ENCODE peak calls at places on chromosomes 13 and 19, in nine cellular contexts. W, P, T, Y, Q, L, K, O and N are unnamed samples.

GRCh38 chr19:7596191-7596937 is 701 bp downstream of the CAMSAP3 start:
- DNase-seq in O (no peak), K (no peak), T (no peak), L (no peak), Q (no peak), P (no peak), W (no peak), Y (no peak), N (no peak)

GRCh38 chr19:11023016-11023415 is 62.2 kb downstream of the SMARCA4 start:
- DNase-seq in Y (no peak), O (no peak), Q (no peak), K (no peak), W (no peak), L (no peak), P (no peak), T (no peak), N (no peak)

GRCh38 chr19:41521860-41522555 is 54.0 kb upstream of the CEACAM21 start:
- DNase-seq in P (peak; percentile 88), O (no peak), Y (no peak), T (no peak), W (no peak), K (no peak), Q (no peak), L (peak; percentile 5), N (no peak)

GRCh38 chr19:57664269-57665127 is 4.2 kb upstream of the ZSCAN4 start:
- DNase-seq in L (peak; percentile 72), Y (peak; percentile 31), K (no peak), P (peak; percentile 76), Q (peak; percentile 40), T (no peak), O (peak; percentile 16), W (no peak), N (no peak)

GRCh38 chr19:44640518-44640917 is 3.2 kb upstream of the PVR start:
- DNase-seq in K (no peak), T (no peak), P (no peak), W (no peak), O (peak; percentile 39), L (no peak), Y (peak; percentile 58), Q (no peak), N (no peak)

GRCh38 chr19:14432817-14433453 is at the start of gene PKN1:
- DNase-seq in L (peak; percentile 48), O (no peak), Y (no peak), K (no peak), Q (peak; percentile 66), T (no peak), P (peak; percentile 89), W (no peak), N (no peak)

GRCh38 chr19:29421186-29421525 is 104.6 kb upstream of the VSTM2B start:
- DNase-seq in O (no peak), K (no peak), Q (no peak), W (no peak), P (no peak), Y (no peak), L (no peak), T (no peak), N (no peak)

GRCh38 chr13:76038920-76039716 is 403.0 kb downstream of the LMO7 start:
- DNase-seq in L (no peak), K (no peak), O (no peak), T (no peak), P (no peak), Q (no peak), W (no peak), Y (no peak), N (no peak)

GRCh38 chr19:41535029-41535622 is 40.8 kb upstream of the CEACAM21 start:
- DNase-seq in K (peak; percentile 84), T (no peak), W (no peak), O (no peak), P (no peak), Q (no peak), Y (no peak), L (no peak), N (no peak)

DNA sequence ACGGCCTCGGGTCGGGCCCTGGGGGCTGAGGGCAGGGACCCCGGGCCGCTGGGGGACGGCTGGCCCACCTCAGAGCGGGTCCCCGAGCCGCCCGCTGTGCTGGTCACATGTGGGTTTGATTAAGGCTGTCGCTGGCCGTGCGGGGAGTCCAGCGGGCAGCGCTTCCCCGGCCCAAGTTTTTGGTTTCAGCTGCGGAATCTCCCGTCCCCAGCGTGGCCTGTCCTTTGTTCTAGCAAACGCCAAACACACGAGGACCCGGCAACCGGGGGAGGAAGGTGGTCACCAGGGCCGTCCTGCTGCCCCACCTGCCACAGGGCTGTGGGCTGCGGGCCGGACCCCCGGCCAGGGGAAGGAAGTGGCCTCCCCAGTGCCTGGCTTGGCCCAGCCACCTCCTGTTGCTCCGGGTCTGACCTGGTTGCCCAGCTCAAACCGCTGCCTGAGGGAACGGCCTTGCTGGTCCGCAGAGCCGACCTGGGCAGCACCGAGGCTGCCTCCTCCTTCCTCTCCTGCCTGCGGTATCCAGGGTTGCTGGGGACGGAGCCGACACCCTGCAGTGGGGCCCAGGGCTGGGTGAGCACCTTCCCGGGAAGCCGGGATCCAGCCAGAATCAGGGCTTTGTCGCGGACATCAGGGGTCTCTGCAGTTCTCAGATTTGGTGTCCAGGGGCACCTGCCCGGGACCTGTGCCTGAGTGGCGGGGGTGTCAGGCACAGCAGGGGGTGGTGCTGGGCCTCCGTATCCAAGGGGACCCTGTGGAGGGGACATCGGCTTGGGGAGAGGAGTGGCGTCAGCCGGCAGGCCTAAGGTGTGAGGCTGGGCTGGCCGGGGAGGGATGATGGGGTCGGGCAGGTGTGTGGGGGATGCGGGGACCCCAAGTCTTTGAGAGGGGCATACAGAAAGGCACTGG is 2.2 kb downstream of the EFNA2 start:
- DNase-seq in L (no peak), K (no peak), T (no peak), W (no peak), Q (no peak), Y (no peak), P (no peak), O (no peak), N (no peak)
- H3K27me3 ChIP-seq in L (no peaks in the 10 kb centered on the region), K (peaks cover 7% of the 10 kb centered on the region), T (peaks cover 23% of the 10 kb centered on the region), W (peaks cover 21% of the 10 kb centered on the region), Q (peaks cover 38% of the 10 kb centered on the region), Y (peaks cover 52% of the 10 kb centered on the region), P (peaks cover 92% of the 10 kb centered on the region), O (peaks cover 78% of the 10 kb centered on the region), N (peaks cover 14% of the 10 kb centered on the region)

DNA sequence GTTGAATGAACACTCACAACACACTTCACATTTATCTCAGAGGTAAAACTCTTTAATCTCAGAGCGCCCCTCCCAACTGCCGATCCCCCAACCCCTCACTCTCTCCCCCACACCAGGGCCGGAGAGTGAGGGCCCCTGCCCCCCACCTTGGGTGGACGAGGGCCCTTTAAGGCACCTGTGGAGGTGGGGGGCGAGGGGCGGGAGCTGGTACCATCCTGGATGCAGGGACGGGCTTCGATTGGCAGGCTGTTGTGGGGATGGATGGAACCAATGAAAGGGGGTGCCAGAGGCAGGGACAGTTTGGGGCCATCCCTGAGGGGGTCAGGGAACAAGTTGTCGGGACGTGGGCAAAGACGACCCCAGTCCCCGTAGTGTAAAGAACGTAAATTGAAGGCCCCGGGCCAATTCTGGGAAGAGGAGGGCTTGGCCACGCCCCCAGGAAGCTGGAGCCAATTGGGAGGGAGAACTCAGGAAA is 1.7 kb upstream of the PNKP start:
- DNase-seq in Y (no peak), O (no peak), T (no peak), Q (no peak), P (no peak), W (no peak), K (no peak), L (no peak), N (no peak)
- TF ChIP-seq POLR2A in Y (peak; percentile 8), O (no peak), T (no peak), Q (no peak), P (no peak), W (no peak), K (peak; percentile 9), L (no peak), N (no peak)

DNA sequence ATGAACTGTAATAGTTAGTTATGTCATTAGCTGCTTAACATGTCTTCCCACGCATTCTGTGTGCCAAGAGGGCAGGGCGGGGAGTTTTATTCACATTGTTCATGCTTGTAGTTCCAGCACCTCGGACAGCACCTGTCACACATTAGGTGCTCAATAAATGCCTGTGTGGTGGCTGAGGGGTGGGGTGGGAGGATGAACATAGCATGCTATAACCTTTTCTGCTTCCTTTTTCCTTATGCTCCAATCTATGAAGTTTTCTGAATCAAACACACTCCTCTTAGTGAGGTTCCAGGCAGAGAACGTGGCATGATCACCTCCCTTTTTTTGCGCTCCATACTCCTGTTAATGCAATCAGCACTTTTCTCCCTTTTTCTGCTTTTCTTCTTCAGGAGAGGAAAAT is 15.8 kb upstream of the PTPRS start:
- DNase-seq in T (no peak), Q (no peak), Y (no peak), W (no peak), K (no peak), P (peak; percentile 6), O (no peak), L (no peak), N (no peak)
- H3K27me3 ChIP-seq in T (no peaks in the 10 kb centered on the region), Q (no peaks in the 10 kb centered on the region), Y (peaks cover 35% of the 10 kb centered on the region), W (no peaks in the 10 kb centered on the region), K (no peaks in the 10 kb centered on the region), P (peaks cover 13% of the 10 kb centered on the region), O (peaks cover 22% of the 10 kb centered on the region), L (no peaks in the 10 kb centered on the region), N (no peaks in the 10 kb centered on the region)

GRCh38 chr13:109786457-109787134 is at the start of gene IRS2:
- DNase-seq in T (peak; percentile 95), Y (peak; percentile 90), K (no peak), Q (peak; percentile 88), W (peak; percentile 61), P (peak; percentile 98), L (peak; percentile 95), O (peak; percentile 94), N (peak; percentile 97)

GRCh38 chr13:109789262-109789661 is 2.9 kb upstream of the IRS2 start:
- DNase-seq in Q (no peak), L (peak; percentile 83), P (no peak), O (no peak), Y (no peak), K (no peak), W (no peak), T (no peak), N (no peak)

GRCh38 chr13:109788372-109789195 is 2.2 kb upstream of the IRS2 start:
- DNase-seq in W (no peak), T (no peak), Y (no peak), L (no peak), Q (no peak), P (no peak), K (no peak), O (no peak), N (no peak)

GRCh38 chr13:109785892-109786450 is 412 bp downstream of the IRS2 start:
- DNase-seq in T (no peak), Q (no peak), L (peak; percentile 43), K (no peak), O (no peak), P (no peak), W (no peak), Y (no peak), N (no peak)

DNA sequence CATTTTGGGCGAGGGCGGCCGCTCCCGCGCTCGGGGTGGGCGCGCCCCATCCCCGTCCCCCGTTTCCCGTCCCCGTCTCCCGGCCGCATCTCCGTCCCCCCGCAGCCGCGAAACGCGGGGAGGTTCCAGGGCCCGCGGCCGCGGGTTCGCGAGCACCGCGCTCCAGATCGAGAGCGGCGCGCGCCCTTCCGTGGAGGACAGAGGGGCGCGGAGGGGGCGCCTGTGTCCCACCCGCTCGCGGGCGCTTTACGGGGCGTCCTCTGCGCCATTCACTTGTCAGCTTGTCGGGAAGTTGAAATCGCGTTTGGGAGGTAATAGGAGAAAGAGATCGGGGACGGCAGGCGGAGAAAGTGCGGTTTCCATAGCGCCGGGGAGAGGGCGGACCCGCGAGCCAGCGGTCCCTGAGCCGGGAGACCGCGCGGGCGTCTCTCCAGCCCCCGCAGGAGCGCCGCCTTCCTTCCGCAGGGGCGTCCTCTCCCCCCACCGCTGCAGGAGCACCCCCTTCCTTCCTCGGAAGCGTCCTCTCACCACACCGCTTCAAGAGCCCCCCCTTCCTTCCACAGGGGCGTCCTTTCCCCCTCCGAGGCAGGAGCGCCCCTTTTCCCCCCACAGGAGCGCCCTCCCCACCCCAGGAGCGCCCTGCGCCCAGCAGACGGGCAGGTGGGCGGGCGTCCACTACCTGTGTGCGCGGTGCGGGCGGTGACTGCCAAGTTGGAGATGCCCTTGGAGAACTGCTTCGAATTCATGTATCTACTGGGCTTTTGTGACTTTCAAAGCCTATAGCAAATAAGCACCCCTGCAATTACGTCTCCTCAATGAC is 962 bp upstream of the IRS2 start:
- DNase-seq in Y (peak; percentile 33), W (no peak), K (no peak), Q (peak; percentile 43), O (peak; percentile 19), L (peak; percentile 55), P (peak; percentile 90), T (peak; percentile 56), N (no peak)
- TF ChIP-seq POLR2A in Y (no peak), W (peak; percentile 32), K (no peak), Q (peak; percentile 28), O (no peak), L (no peak), P (no peak), T (no peak), N (peak; percentile 22)